ENCODE peak calls at places on chromosomes 2 and 18, in nine cellular contexts. D, U, R, E, S, C, A, Y and L are unnamed samples.

GRCh38 chr2:128644156-128644555 is 325.5 kb upstream of the HS6ST1 start:
- DNase-seq in U (no peak), S (no peak), D (peak; percentile 20), Y (peak; percentile 42), E (no peak), A (no peak), R (no peak), C (no peak), L (peak; percentile 1)

GRCh38 chr18:78822171-78822570 is 157.4 kb upstream of the SALL3 start:
- DNase-seq in U (no peak), E (no peak), R (no peak), C (no peak), A (no peak), D (no peak), Y (no peak), S (no peak), L (no peak)

GRCh38 chr2:65300772-65301711 is 73.4 kb downstream of the ACTR2 start:
- DNase-seq in D (peak; percentile 82), Y (no peak), U (peak; percentile 49), R (peak; percentile 66), A (peak; percentile 27), C (peak; percentile 89), E (peak; percentile 83), S (no peak), L (no peak)

GRCh38 chr18:36294031-36294430 is 3.5 kb upstream of the FHOD3 start:
- DNase-seq in Y (no peak), S (no peak), A (no peak), U (no peak), C (no peak), R (no peak), D (no peak), E (no peak), L (no peak)

GRCh38 chr2:122542236-122542635 is 786.8 kb downstream of the TSN start:
- DNase-seq in R (no peak), U (no peak), S (no peak), E (no peak), D (no peak), C (no peak), A (no peak), Y (no peak), L (no peak)

GRCh38 chr2:88190808-88191721 is 20.9 kb downstream of the THNSL2 start:
- DNase-seq in D (no peak), S (peak; percentile 68), R (peak; percentile 87), U (no peak), C (peak; percentile 51), E (no peak), Y (no peak), A (no peak), L (peak; percentile 68)

GRCh38 chr18:55318864-55319516 is 269.0 kb downstream of the TCF4 start:
- DNase-seq in Y (no peak), E (no peak), A (no peak), D (no peak), C (no peak), R (no peak), U (peak; percentile 24), S (no peak), L (no peak)

GRCh38 chr2:38146917-38147307 is 71.0 kb upstream of the CYP1B1 start:
- DNase-seq in A (no peak), R (no peak), E (no peak), S (no peak), C (no peak), D (peak; percentile 57), Y (no peak), U (no peak), L (no peak)

GRCh38 chr2:118227698-118228508 is 139.6 kb downstream of the INSIG2 start:
- DNase-seq in E (no peak), C (no peak), S (no peak), U (no peak), Y (no peak), D (no peak), A (no peak), R (no peak), L (no peak)

GRCh38 chr18:51463483-51464136 is 266.1 kb upstream of the MEX3C start:
- DNase-seq in R (no peak), C (no peak), U (no peak), Y (no peak), E (no peak), S (no peak), D (no peak), A (no peak), L (no peak)

GRCh38 chr2:215832791-215833190 is 180.6 kb downstream of the MREG start:
- DNase-seq in Y (no peak), C (no peak), E (no peak), R (no peak), S (no peak), A (no peak), U (no peak), D (no peak), L (no peak)

GRCh38 chr2:64137567-64137966 is 6.7 kb downstream of the PELI1 start:
- DNase-seq in R (no peak), U (no peak), C (no peak), Y (no peak), S (no peak), D (no peak), E (no peak), A (no peak), L (no peak)

GRCh38 chr2:134201559-134201958 is 52.3 kb upstream of the MGAT5 start:
- DNase-seq in U (no peak), S (no peak), C (no peak), D (no peak), E (no peak), A (no peak), R (peak; percentile 36), Y (no peak), L (no peak)

GRCh38 chr2:69221512-69221911 is 165.5 kb downstream of the GFPT1 start:
- DNase-seq in R (no peak), C (no peak), A (no peak), D (no peak), Y (no peak), U (no peak), S (no peak), E (no peak), L (no peak)

GRCh38 chr2:134230885-134231284 is 23.0 kb upstream of the MGAT5 start:
- DNase-seq in U (no peak), R (no peak), A (no peak), Y (no peak), E (no peak), D (no peak), C (no peak), S (no peak), L (no peak)

GRCh38 chr2:181780159-181781081 is 100.1 kb upstream of the NEUROD1 start:
- DNase-seq in E (no peak), A (no peak), U (no peak), D (no peak), R (peak; percentile 47), Y (no peak), S (no peak), C (no peak), L (no peak)

GRCh38 chr2:14363137-14363536 is 269.4 kb upstream of the LRATD1 start:
- DNase-seq in S (no peak), U (no peak), A (no peak), D (no peak), R (no peak), C (no peak), Y (no peak), E (no peak), L (no peak)

GRCh38 chr2:226208726-226209125 is 590.9 kb downstream of the IRS1 start:
- DNase-seq in S (no peak), C (no peak), U (no peak), E (no peak), A (no peak), D (no peak), Y (no peak), R (no peak), L (no peak)

GRCh38 chr2:65789923-65790675 is 357.7 kb upstream of the SPRED2 start:
- DNase-seq in E (no peak), R (no peak), U (no peak), S (no peak), Y (no peak), D (no peak), C (no peak), A (no peak), L (no peak)

GRCh38 chr2:203705184-203705583 is 1.3 kb upstream of the CD28 start:
- DNase-seq in A (no peak), C (peak; percentile 40), Y (no peak), R (no peak), E (peak; percentile 69), D (no peak), S (no peak), U (no peak), L (no peak)

GRCh38 chr2:231725476-231725875 is 17.2 kb downstream of the PTMA start:
- DNase-seq in S (no peak), U (no peak), Y (no peak), D (no peak), A (no peak), R (no peak), E (no peak), C (no peak), L (no peak)

GRCh38 chr2:9207641-9208301 is 1.2 kb downstream of the ASAP2 start:
- DNase-seq in C (no peak), R (peak; percentile 15), Y (peak; percentile 60), D (no peak), E (no peak), A (no peak), S (no peak), U (peak; percentile 83), L (peak; percentile 70)

GRCh38 chr2:176795823-176796222 is 416.8 kb upstream of the HNRNPA3 start:
- DNase-seq in S (no peak), R (no peak), Y (no peak), C (no peak), D (no peak), E (no peak), A (no peak), U (no peak), L (no peak)

GRCh38 chr2:200624660-200625059 is 38.8 kb downstream of the AOX1 start:
- DNase-seq in R (no peak), E (no peak), C (no peak), S (no peak), Y (no peak), U (no peak), A (no peak), D (no peak), L (no peak)

GRCh38 chr2:128540670-128541069 is 222.0 kb upstream of the HS6ST1 start:
- DNase-seq in U (no peak), C (no peak), R (no peak), A (no peak), Y (no peak), E (no peak), S (no peak), D (no peak), L (no peak)

GRCh38 chr2:11342561-11343343 is 1.7 kb downstream of the ROCK2 start:
- DNase-seq in C (peak; percentile 13), R (peak; percentile 25), E (no peak), Y (no peak), U (peak; percentile 48), D (no peak), S (no peak), A (no peak), L (no peak)

GRCh38 chr2:112993831-112994230 is 11.4 kb upstream of the IL36A start:
- DNase-seq in S (no peak), Y (no peak), A (no peak), E (no peak), U (no peak), C (no peak), D (no peak), R (no peak), L (no peak)

GRCh38 chr2:108928660-108929377 is 60.2 kb downstream of the EDAR start:
- DNase-seq in A (no peak), D (no peak), U (no peak), Y (no peak), C (no peak), E (no peak), R (no peak), S (no peak), L (no peak)

GRCh38 chr18:24397131-24397693 is 412 bp downstream of the OSBPL1A start:
- DNase-seq in S (peak; percentile 75), D (peak; percentile 67), C (peak; percentile 4), E (peak; percentile 20), A (peak; percentile 82), R (peak; percentile 91), Y (peak; percentile 80), U (peak; percentile 60), L (peak; percentile 80)

GRCh38 chr2:68196120-68196716 is 38.5 kb downstream of the PNO1 start:
- DNase-seq in U (peak; percentile 22), D (no peak), E (peak; percentile 65), Y (no peak), R (peak; percentile 56), A (no peak), C (peak; percentile 66), S (peak; percentile 17), L (peak; percentile 26)

GRCh38 chr2:71281950-71282349 is 49.6 kb upstream of the ZNF638 start:
- DNase-seq in E (no peak), S (no peak), U (no peak), C (no peak), Y (no peak), D (no peak), A (no peak), R (no peak), L (no peak)